ENCODE peak calls at places on chromosomes 4 and X, in four cellular contexts. One of them, this sample, is unnamed.

GRCh38 chr4:124111922-124112321 is 600.6 kb downstream of the ANKRD50 start:
- DNase-seq in GM12878: no peak
- DNase-seq in neural progenitor cell: peak
- DNase-seq in astrocyte: peak
- DNase-seq in this sample: no peak

GRCh38 chr4:8278009-8278395 is 8.4 kb downstream of the HTRA3 start:
- DNase-seq in GM12878: no peak
- DNase-seq in astrocyte: no peak
- DNase-seq in neural progenitor cell: no peak
- DNase-seq in this sample: peak

GRCh38 chrX:147226801-147227200 is 412.3 kb upstream of the CXorf51A start:
- DNase-seq in GM12878: no peak
- DNase-seq in neural progenitor cell: no peak
- DNase-seq in astrocyte: no peak
- DNase-seq in this sample: no peak

GRCh38 chrX:48958635-48959094 is 1.3 kb upstream of the OTUD5 start:
- DNase-seq in neural progenitor cell: peak
- DNase-seq in astrocyte: peak
- DNase-seq in GM12878: no peak
- DNase-seq in this sample: no peak

GRCh38 chr4:38788327-38788726 is 5.5 kb upstream of the TLR10 start:
- DNase-seq in GM12878: no peak
- DNase-seq in neural progenitor cell: no peak
- DNase-seq in astrocyte: peak
- DNase-seq in this sample: no peak

GRCh38 chr4:106690487-106690886 is 321.9 kb upstream of the GIMD1 start:
- DNase-seq in neural progenitor cell: no peak
- DNase-seq in astrocyte: peak
- DNase-seq in GM12878: no peak
- DNase-seq in this sample: no peak

GRCh38 chrX:38365939-38366338 is 13.5 kb downstream of the OTC start:
- DNase-seq in GM12878: no peak
- DNase-seq in neural progenitor cell: no peak
- DNase-seq in astrocyte: no peak
- DNase-seq in this sample: no peak

GRCh38 chrX:136750364-136750763 is 30.4 kb downstream of the ARHGEF6 start:
- DNase-seq in neural progenitor cell: no peak
- DNase-seq in astrocyte: peak
- DNase-seq in GM12878: no peak
- DNase-seq in this sample: no peak

GRCh38 chr4:121726642-121727268 is 30.0 kb upstream of the ANXA5 start:
- DNase-seq in neural progenitor cell: peak
- DNase-seq in GM12878: peak
- DNase-seq in astrocyte: peak
- DNase-seq in this sample: no peak

GRCh38 chr4:176791591-176792347 is 953 bp downstream of the VEGFC start:
- DNase-seq in neural progenitor cell: peak
- DNase-seq in astrocyte: no peak
- DNase-seq in GM12878: no peak
- DNase-seq in this sample: peak

GRCh38 chrX:114584434-114584943 is 603 bp downstream of the HTR2C start:
- DNase-seq in GM12878: no peak
- DNase-seq in neural progenitor cell: peak
- DNase-seq in astrocyte: no peak
- DNase-seq in this sample: peak

GRCh38 chr4:33316033-33316432 is 2595.9 kb downstream of the PCDH7 start:
- DNase-seq in GM12878: no peak
- DNase-seq in neural progenitor cell: no peak
- DNase-seq in astrocyte: no peak
- DNase-seq in this sample: no peak

GRCh38 chr4:51942108-51942832 is 77.9 kb downstream of the LRRC66 start:
- DNase-seq in astrocyte: peak
- DNase-seq in neural progenitor cell: no peak
- DNase-seq in GM12878: no peak
- DNase-seq in this sample: no peak

GRCh38 chr4:14280567-14280966 is 653.0 kb upstream of the BOD1L1 start:
- DNase-seq in astrocyte: no peak
- DNase-seq in GM12878: no peak
- DNase-seq in neural progenitor cell: no peak
- DNase-seq in this sample: no peak

GRCh38 chrX:2402361-2402690 is 98.5 kb downstream of the DHRSX start:
- DNase-seq in GM12878: no peak
- DNase-seq in astrocyte: no peak
- DNase-seq in neural progenitor cell: peak
- DNase-seq in this sample: no peak

GRCh38 chrX:39418936-39419659 is 617.8 kb downstream of the MID1IP1 start:
- DNase-seq in neural progenitor cell: no peak
- DNase-seq in GM12878: no peak
- DNase-seq in astrocyte: no peak
- DNase-seq in this sample: peak

GRCh38 chr4:108959497-108959896 is 196.6 kb upstream of the ETNPPL start:
- DNase-seq in astrocyte: peak
- DNase-seq in GM12878: no peak
- DNase-seq in neural progenitor cell: no peak
- DNase-seq in this sample: no peak

GRCh38 chrX:13747836-13748235 is 13.3 kb downstream of the OFD1 start:
- DNase-seq in neural progenitor cell: peak
- DNase-seq in astrocyte: peak
- DNase-seq in GM12878: no peak
- DNase-seq in this sample: no peak
- TF ChIP-seq CTCF in neural progenitor cell: peak
- TF ChIP-seq CTCF in astrocyte: peak
- TF ChIP-seq CTCF in GM12878: peak
- TF ChIP-seq CTCF in this sample: peak

GRCh38 chr4:135941671-135942070 is 1590.6 kb downstream of the PCDH18 start:
- DNase-seq in GM12878: no peak
- DNase-seq in astrocyte: no peak
- DNase-seq in neural progenitor cell: no peak
- DNase-seq in this sample: no peak
- H3K9ac ChIP-seq in GM12878: no peak
- H3K9ac ChIP-seq in astrocyte: no peak
- H3K9ac ChIP-seq in neural progenitor cell: no peak
- H3K9ac ChIP-seq in this sample: no peak

GRCh38 chr4:140755811-140756291 is 334 bp downstream of the TBC1D9 start:
- DNase-seq in neural progenitor cell: peak
- DNase-seq in GM12878: no peak
- DNase-seq in astrocyte: peak
- DNase-seq in this sample: peak
- TF ChIP-seq CTCF in neural progenitor cell: no peak
- TF ChIP-seq CTCF in GM12878: no peak
- TF ChIP-seq CTCF in astrocyte: no peak
- TF ChIP-seq CTCF in this sample: no peak

DNA sequence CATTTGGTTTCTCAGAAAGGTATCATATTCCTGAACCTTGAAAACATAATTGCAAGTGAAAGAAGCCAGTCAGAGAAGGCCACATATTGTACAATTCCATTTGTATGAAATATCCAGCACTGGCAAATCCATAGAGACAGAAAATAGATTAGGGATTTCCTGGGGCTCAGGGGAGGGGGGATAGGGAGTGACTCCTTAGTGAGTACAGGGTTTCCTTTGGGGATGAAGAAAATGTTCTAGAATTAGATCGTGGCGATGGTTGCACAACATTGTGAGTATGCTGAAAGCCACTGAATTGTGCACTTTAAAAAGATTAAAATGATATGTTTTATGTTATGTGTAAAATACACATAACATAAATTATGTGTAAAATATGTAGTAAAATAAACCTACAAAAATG is 10.3 kb downstream of the XPNPEP2 start:
- DNase-seq in GM12878: no peak
- DNase-seq in neural progenitor cell: no peak
- DNase-seq in astrocyte: no peak
- DNase-seq in this sample: no peak
- H3K9ac ChIP-seq in GM12878: no peak
- H3K9ac ChIP-seq in neural progenitor cell: no peak
- H3K9ac ChIP-seq in astrocyte: no peak
- H3K9ac ChIP-seq in this sample: no peak